ENCODE peak calls at places on chromosomes 2 and 18, in five cellular contexts. L is IMR-90, O is AG04450, K is psoas muscle, T is endothelial cell of umbilical vein. M is an unnamed sample. For H3K9me3, the result is how much of the 10 kb centered on the place peaks cover.

GRCh38 chr18:70422061-70422965 is 133.5 kb downstream of the SOCS6 start:
- DNase-seq in L (peak), O (peak), K (peak), T (peak), M (peak)

GRCh38 chr2:143833258-143833657 is 686.7 kb downstream of the ZEB2 start:
- DNase-seq in L (no peak), O (no peak), K (no peak), T (no peak), M (no peak)

GRCh38 chr2:11697103-11697871 is 27.3 kb upstream of the NTSR2 start:
- DNase-seq in L (peak), O (no peak), K (peak), T (peak), M (peak)

GRCh38 chr18:905948-906415 is 1.3 kb downstream of the ADCYAP1 start:
- DNase-seq in L (no peak), O (no peak), K (no peak), T (no peak), M (no peak)

GRCh38 chr2:119432882-119433522 is 1.3 kb downstream of the TMEM37 start:
- DNase-seq in L (no peak), O (no peak), K (no peak), T (no peak), M (no peak)

GRCh38 chr2:156483741-156484173 is 47.6 kb downstream of the GPD2 start:
- DNase-seq in L (no peak), O (no peak), K (no peak), T (no peak), M (no peak)

GRCh38 chr2:146143971-146144370 is 1624.1 kb upstream of the ZEB2 start:
- DNase-seq in L (peak), O (no peak), K (no peak), T (no peak), M (no peak)

GRCh38 chr2:213036836-213037235 is 114.6 kb downstream of the IKZF2 start:
- DNase-seq in L (peak), O (peak), K (no peak), T (no peak), M (no peak)

GRCh38 chr2:71456617-71457016 is 3.3 kb downstream of the DYSF start:
- DNase-seq in L (no peak), O (no peak), K (no peak), T (no peak), M (no peak)

GRCh38 chr2:230987137-230988020 is 8.5 kb upstream of the SPATA3 start:
- DNase-seq in L (peak), O (peak), K (peak), T (peak), M (peak)

GRCh38 chr18:42459873-42460272 is 504.8 kb downstream of the PIK3C3 start:
- DNase-seq in L (no peak), O (no peak), K (no peak), T (no peak), M (no peak)

GRCh38 chr18:10580215-10580614 is 54.4 kb downstream of the NAPG start:
- DNase-seq in L (no peak), O (no peak), K (no peak), T (no peak), M (no peak)

GRCh38 chr2:39107156-39107555 is 13.7 kb downstream of the SOS1 start:
- DNase-seq in L (no peak), O (no peak), K (no peak), T (no peak), M (no peak)

GRCh38 chr2:176852667-176853066 is 359.9 kb upstream of the HNRNPA3 start:
- DNase-seq in L (no peak), O (no peak), K (no peak), T (no peak), M (no peak)

GRCh38 chr2:1916881-1917280 is 172.6 kb upstream of the PXDN start:
- DNase-seq in L (no peak), O (no peak), K (no peak), T (no peak), M (no peak)

GRCh38 chr18:23924813-23925212 is 89.7 kb upstream of the TTC39C start:
- DNase-seq in L (peak), O (no peak), K (no peak), T (no peak), M (peak)

GRCh38 chr18:28576941-28577340 is 400.0 kb upstream of the CDH2 start:
- DNase-seq in L (peak), O (no peak), K (no peak), T (no peak), M (no peak)

GRCh38 chr2:134592380-134592779 is 126.4 kb downstream of the TMEM163 start:
- DNase-seq in L (no peak), O (no peak), K (no peak), T (no peak), M (no peak)

GRCh38 chr2:110657721-110658305 is 20.1 kb downstream of the BUB1 start:
- DNase-seq in L (no peak), O (no peak), K (no peak), T (no peak), M (no peak)

GRCh38 chr2:88596141-88596830 is 31.0 kb downstream of the EIF2AK3 start:
- DNase-seq in L (no peak), O (no peak), K (no peak), T (no peak), M (no peak)

GRCh38 chr2:13003500-13003899 is 286.8 kb downstream of the TRIB2 start:
- DNase-seq in L (no peak), O (no peak), K (no peak), T (peak), M (no peak)

GRCh38 chr2:45889053-45889452 is 237.6 kb downstream of the PRKCE start:
- DNase-seq in L (peak), O (no peak), K (no peak), T (no peak), M (no peak)

GRCh38 chr2:25250331-25251031 is 82.1 kb upstream of the POMC start:
- DNase-seq in L (peak), O (peak), K (no peak), T (no peak), M (no peak)

GRCh38 chr2:71780162-71780561 is 326.8 kb downstream of the DYSF start:
- DNase-seq in L (no peak), O (no peak), K (no peak), T (no peak), M (peak)

GRCh38 chr2:129176375-129176774 is 803.1 kb upstream of the RAB6C start:
- DNase-seq in L (no peak), O (no peak), K (no peak), T (no peak), M (no peak)

GRCh38 chr2:95238131-95238530 is 30.8 kb downstream of the ZNF892 start:
- DNase-seq in L (no peak), O (no peak), K (no peak), T (no peak), M (no peak)
- H3K9me3 ChIP-seq in L (under half), O (under half), K (under half), T (under half), M (under half)

DNA sequence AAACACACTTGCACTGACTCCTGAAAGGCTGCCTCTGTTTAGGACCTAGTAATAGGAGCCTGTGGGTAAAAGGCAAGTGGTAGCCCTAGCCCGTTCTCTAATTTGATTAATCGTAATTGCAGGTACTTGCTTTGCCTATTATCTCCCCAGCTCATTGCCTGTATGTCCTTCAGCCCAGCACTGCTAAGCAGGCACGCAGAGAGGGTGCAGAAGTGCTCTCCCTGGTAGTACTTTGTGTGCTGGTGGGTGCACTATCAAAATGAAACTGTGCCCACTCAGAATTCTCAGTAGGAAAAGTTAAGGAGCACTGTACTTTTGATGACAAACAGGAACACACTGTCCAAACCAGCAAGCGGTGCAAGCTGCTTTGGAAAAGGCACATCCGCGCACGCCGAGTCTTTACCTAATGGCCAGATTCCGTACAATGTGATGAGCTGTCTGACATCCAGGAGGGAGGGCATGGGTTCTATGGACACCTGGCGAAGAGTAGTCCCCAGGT is 103.6 kb upstream of the ASB18 start:
- DNase-seq in L (no peak), O (no peak), K (no peak), T (no peak), M (peak)
- H3K9me3 ChIP-seq in L (under half), O (under half), K (under half), T (under half), M (under half)

GRCh38 chr2:240526521-240526920 is 31.3 kb downstream of the ANKMY1 start:
- DNase-seq in L (no peak), O (no peak), K (no peak), T (no peak), M (no peak)
- H3K9me3 ChIP-seq in L (under half), O (half or more), K (under half), T (under half), M (under half)

GRCh38 chr2:196131384-196131861 is 40.0 kb downstream of the STK17B start:
- DNase-seq in L (peak), O (no peak), K (no peak), T (peak), M (peak)
- H3K9me3 ChIP-seq in L (under half), O (under half), K (under half), T (under half), M (under half)

GRCh38 chr18:6210349-6211173 is 204.2 kb downstream of the L3MBTL4 start:
- DNase-seq in L (no peak), O (no peak), K (no peak), T (no peak), M (no peak)
- H3K9me3 ChIP-seq in L (under half), O (under half), K (under half), T (under half), M (under half)